ENCODE peak calls at places on chromosomes 11 and 22, in five cellular contexts. One of them, this sample, is unnamed.

GRCh38 chr11:46490576-46491100 is 99.1 kb upstream of the CHRM4 start:
- DNase-seq in HepG2: no peak
- DNase-seq in H1: no peak
- DNase-seq in HCT116: no peak
- DNase-seq in K562: no peak
- DNase-seq in this sample: no peak

GRCh38 chr11:125933030-125933813 is 12.6 kb upstream of the VSIG10L2 start:
- DNase-seq in H1: no peak
- DNase-seq in K562: peak
- DNase-seq in HepG2: no peak
- DNase-seq in HCT116: no peak
- DNase-seq in this sample: no peak

GRCh38 chr11:95948637-95949036 is 24.7 kb upstream of the MTMR2 start:
- DNase-seq in HCT116: no peak
- DNase-seq in K562: no peak
- DNase-seq in H1: no peak
- DNase-seq in HepG2: no peak
- DNase-seq in this sample: no peak

GRCh38 chr11:19810852-19811251 is 98.2 kb downstream of the NAV2 start:
- DNase-seq in HCT116: no peak
- DNase-seq in HepG2: no peak
- DNase-seq in K562: no peak
- DNase-seq in H1: no peak
- DNase-seq in this sample: no peak

GRCh38 chr22:38027487-38027886 is 29.7 kb upstream of the PICK1 start:
- DNase-seq in HepG2: no peak
- DNase-seq in HCT116: no peak
- DNase-seq in H1: no peak
- DNase-seq in K562: no peak
- DNase-seq in this sample: no peak

GRCh38 chr11:99098751-99099150 is 78.0 kb downstream of the CNTN5 start:
- DNase-seq in HCT116: no peak
- DNase-seq in H1: no peak
- DNase-seq in K562: no peak
- DNase-seq in HepG2: no peak
- DNase-seq in this sample: peak

GRCh38 chr11:46711288-46711687 is 7.7 kb upstream of the F2 start:
- DNase-seq in K562: no peak
- DNase-seq in HCT116: no peak
- DNase-seq in H1: no peak
- DNase-seq in HepG2: no peak
- DNase-seq in this sample: no peak

GRCh38 chr11:13329670-13330401 is 52.2 kb downstream of the BMAL1 start:
- DNase-seq in HepG2: no peak
- DNase-seq in HCT116: no peak
- DNase-seq in H1: no peak
- DNase-seq in K562: no peak
- DNase-seq in this sample: no peak

GRCh38 chr11:123212406-123212805 is 17.4 kb upstream of the CLMP start:
- DNase-seq in H1: no peak
- DNase-seq in HCT116: no peak
- DNase-seq in K562: no peak
- DNase-seq in HepG2: no peak
- DNase-seq in this sample: no peak

GRCh38 chr11:24198458-24198857 is 298.4 kb upstream of the LUZP2 start:
- DNase-seq in HCT116: no peak
- DNase-seq in H1: no peak
- DNase-seq in K562: no peak
- DNase-seq in HepG2: no peak
- DNase-seq in this sample: no peak

GRCh38 chr11:2808850-2809847 is 76.4 kb downstream of the CDKN1C start:
- DNase-seq in HCT116: no peak
- DNase-seq in H1: no peak
- DNase-seq in K562: no peak
- DNase-seq in HepG2: no peak
- DNase-seq in this sample: no peak

GRCh38 chr11:109798521-109798920 is 294.7 kb upstream of the ZC3H12C start:
- DNase-seq in H1: no peak
- DNase-seq in HCT116: no peak
- DNase-seq in HepG2: no peak
- DNase-seq in K562: no peak
- DNase-seq in this sample: no peak

GRCh38 chr11:81644239-81644840 is 1089.3 kb downstream of the FAM181B start:
- DNase-seq in HepG2: peak
- DNase-seq in H1: no peak
- DNase-seq in K562: peak
- DNase-seq in HCT116: peak
- DNase-seq in this sample: no peak

GRCh38 chr11:110463153-110463552 is 33.4 kb downstream of the FDX1 start:
- DNase-seq in HCT116: no peak
- DNase-seq in K562: no peak
- DNase-seq in HepG2: no peak
- DNase-seq in H1: peak
- DNase-seq in this sample: no peak

GRCh38 chr11:61912530-61912898 is 4.9 kb downstream of the RAB3IL1 start:
- DNase-seq in HepG2: no peak
- DNase-seq in H1: no peak
- DNase-seq in K562: no peak
- DNase-seq in HCT116: no peak
- DNase-seq in this sample: no peak

GRCh38 chr22:40588726-40589125 is 47.8 kb downstream of the MRTFA start:
- DNase-seq in HCT116: no peak
- DNase-seq in HepG2: peak
- DNase-seq in K562: no peak
- DNase-seq in H1: no peak
- DNase-seq in this sample: no peak

GRCh38 chr11:75260396-75260795 is 19.8 kb downstream of the TPBGL start:
- DNase-seq in HCT116: no peak
- DNase-seq in HepG2: no peak
- DNase-seq in H1: no peak
- DNase-seq in K562: no peak
- DNase-seq in this sample: no peak

GRCh38 chr11:69126286-69126685 is 29.4 kb upstream of the SMIM38 start:
- DNase-seq in H1: no peak
- DNase-seq in K562: no peak
- DNase-seq in HCT116: no peak
- DNase-seq in HepG2: no peak
- DNase-seq in this sample: no peak

GRCh38 chr11:926341-926916 is 759 bp downstream of the AP2A2 start:
- DNase-seq in H1: no peak
- DNase-seq in K562: peak
- DNase-seq in HCT116: peak
- DNase-seq in HepG2: no peak
- DNase-seq in this sample: no peak

GRCh38 chr22:48711031-48711431 is 1116.6 kb downstream of the BRD1 start:
- DNase-seq in HepG2: no peak
- DNase-seq in K562: no peak
- DNase-seq in HCT116: no peak
- DNase-seq in H1: no peak
- DNase-seq in this sample: no peak

GRCh38 chr11:107606122-107606521 is 15.2 kb downstream of the ELMOD1 start:
- DNase-seq in HCT116: no peak
- DNase-seq in HepG2: no peak
- DNase-seq in K562: no peak
- DNase-seq in H1: no peak
- DNase-seq in this sample: no peak

GRCh38 chr22:27228771-27229170 is 571.4 kb downstream of the MIAT start:
- DNase-seq in HepG2: no peak
- DNase-seq in H1: no peak
- DNase-seq in HCT116: no peak
- DNase-seq in K562: no peak
- DNase-seq in this sample: no peak

GRCh38 chr22:33865248-33865647 is 55.0 kb downstream of the LARGE1 start:
- DNase-seq in H1: no peak
- DNase-seq in HCT116: no peak
- DNase-seq in K562: no peak
- DNase-seq in HepG2: peak
- DNase-seq in this sample: no peak

GRCh38 chr22:26648761-26649363 is 8.5 kb upstream of the MIAT start:
- DNase-seq in HCT116: no peak
- DNase-seq in HepG2: no peak
- DNase-seq in H1: no peak
- DNase-seq in K562: no peak
- DNase-seq in this sample: no peak

GRCh38 chr11:103673773-103674172 is 362.7 kb upstream of the DDI1 start:
- DNase-seq in HepG2: no peak
- DNase-seq in H1: no peak
- DNase-seq in K562: no peak
- DNase-seq in HCT116: no peak
- DNase-seq in this sample: no peak

GRCh38 chr11:93727985-93728791 is 13.1 kb downstream of the TAF1D start:
- DNase-seq in K562: no peak
- DNase-seq in H1: no peak
- DNase-seq in HepG2: no peak
- DNase-seq in HCT116: no peak
- DNase-seq in this sample: no peak

GRCh38 chr22:24503137-24503850 is 8.2 kb downstream of the UPB1 start:
- DNase-seq in HepG2: no peak
- DNase-seq in HCT116: peak
- DNase-seq in K562: peak
- DNase-seq in H1: peak
- DNase-seq in this sample: peak

GRCh38 chr11:68509105-68509504 is 48.6 kb downstream of the PPP6R3 start:
- DNase-seq in HepG2: no peak
- DNase-seq in K562: no peak
- DNase-seq in H1: no peak
- DNase-seq in HCT116: no peak
- DNase-seq in this sample: no peak

DNA sequence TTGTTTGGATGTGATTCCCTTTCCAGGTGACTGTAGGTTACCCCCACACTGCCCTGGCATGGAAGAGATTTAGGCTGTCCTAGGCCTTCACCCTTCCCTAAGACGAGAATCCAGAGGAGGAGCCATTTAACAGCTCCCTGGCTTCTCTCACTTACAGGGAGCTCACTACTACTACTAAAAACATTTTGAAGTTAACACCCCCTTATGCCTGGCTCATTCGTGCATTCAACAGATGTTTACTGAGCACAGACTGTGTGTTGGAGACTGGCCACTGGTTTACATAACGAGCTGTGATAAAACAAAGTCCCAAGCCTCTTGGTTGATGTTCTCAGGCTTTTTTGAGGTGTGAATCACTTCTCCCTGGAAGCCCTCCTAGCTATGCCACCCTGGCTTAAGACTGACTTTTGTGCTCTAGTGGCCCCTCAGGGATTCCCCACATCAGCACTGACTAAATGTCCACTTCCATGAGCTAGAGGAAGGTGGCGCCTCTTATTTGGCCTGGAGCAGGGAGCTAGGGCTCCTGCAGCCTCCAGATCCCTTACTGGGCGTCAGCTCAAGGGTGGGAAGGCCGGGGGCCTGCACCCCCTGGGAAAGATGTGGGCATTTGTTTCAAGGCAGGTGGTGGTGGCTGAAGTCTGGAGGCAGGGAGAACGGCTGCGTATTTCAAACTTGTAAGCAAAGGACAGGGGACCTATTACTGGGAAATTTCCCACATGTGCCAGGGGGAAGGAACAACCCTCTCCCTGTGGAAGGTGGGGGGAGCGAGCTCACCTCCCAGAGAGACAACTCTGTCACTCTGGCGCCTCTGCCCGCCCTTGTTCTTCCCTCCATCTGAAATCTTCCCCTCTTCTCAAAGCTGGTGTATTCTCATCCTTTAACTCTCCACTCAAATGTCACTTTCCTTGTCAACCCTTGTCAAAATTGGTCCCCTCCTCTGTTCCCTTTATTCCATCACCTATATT is 19.4 kb upstream of the MALAT1 start:
- DNase-seq in H1: peak
- DNase-seq in K562: no peak
- DNase-seq in HCT116: no peak
- DNase-seq in HepG2: no peak
- DNase-seq in this sample: no peak
- TF ChIP-seq YY1 in H1: no peak
- TF ChIP-seq YY1 in K562: no peak
- TF ChIP-seq YY1 in HCT116: no peak
- TF ChIP-seq YY1 in HepG2: peak
- TF ChIP-seq YY1 in this sample: no peak

GRCh38 chr11:120314861-120315260 is 10.2 kb upstream of the TLCD5 start:
- DNase-seq in H1: no peak
- DNase-seq in K562: no peak
- DNase-seq in HepG2: no peak
- DNase-seq in HCT116: no peak
- DNase-seq in this sample: no peak
- TF ChIP-seq SP1 in H1: no peak
- TF ChIP-seq SP1 in K562: no peak
- TF ChIP-seq SP1 in HepG2: no peak
- TF ChIP-seq SP1 in HCT116: no peak
- TF ChIP-seq SP1 in this sample: no peak

GRCh38 chr22:17087176-17088131 is 2.7 kb downstream of the IL17RA start:
- DNase-seq in K562: no peak
- DNase-seq in H1: no peak
- DNase-seq in HepG2: no peak
- DNase-seq in HCT116: no peak
- DNase-seq in this sample: peak
- TF ChIP-seq YY1 in K562: no peak
- TF ChIP-seq YY1 in H1: no peak
- TF ChIP-seq YY1 in HepG2: no peak
- TF ChIP-seq YY1 in HCT116: no peak
- TF ChIP-seq YY1 in this sample: no peak

DNA sequence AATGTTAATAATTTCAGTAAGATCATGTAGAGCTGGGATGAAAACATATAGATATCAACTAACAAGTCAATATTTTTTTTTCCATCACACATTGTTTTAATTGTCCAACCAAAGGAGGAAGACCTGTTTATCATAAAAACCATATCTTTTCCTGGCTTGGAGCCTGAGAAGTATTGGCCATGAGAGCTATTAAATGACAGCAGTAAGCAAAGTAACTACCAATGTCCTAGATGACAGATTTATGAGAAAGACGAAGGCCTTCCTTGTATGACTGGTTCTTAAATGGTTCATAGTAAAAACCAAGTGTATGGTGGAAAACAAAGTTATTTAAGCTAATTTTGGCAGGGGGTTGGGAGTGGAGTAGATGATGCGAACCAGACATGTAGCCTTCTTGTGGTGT is 1147.1 kb upstream of the TENM4 start:
- DNase-seq in H1: no peak
- DNase-seq in HCT116: no peak
- DNase-seq in HepG2: no peak
- DNase-seq in K562: no peak
- DNase-seq in this sample: no peak
- TF ChIP-seq SP1 in H1: no peak
- TF ChIP-seq SP1 in HCT116: no peak
- TF ChIP-seq SP1 in HepG2: no peak
- TF ChIP-seq SP1 in K562: no peak
- TF ChIP-seq SP1 in this sample: no peak